ENCODE peak calls at places on chromosomes 11 and 22, in ten cellular contexts. U is GM12865; N is activated T-helper 2 cell treated with anti-CD3 and anti-CD28 coated beads, Interferon-gamma antibody, Interleukin-2, Interleukin-4, amounts not matched to agents 10 μg/mL and 5 μg/mL and 100 μg/mL, durations not matched to agents 14 hours and 24 hours and 36 hours; D is HCEC 1CT; C is AG08395; Q is activated T-helper 9 cell treated with anti-CD3 and anti-CD28 coated beads, Interleukin-2, amount 50 U/mL, for 16 hours; Z is globus pallidus; Y is type B pancreatic cell; B is nucleus accumbens; H is iPS-NIHi11. K is an unnamed sample.

GRCh38 chr11:44989831-44990566 is 39.3 kb upstream of the TP53I11 start:
- DNase-seq in Z (no peak), U (no peak), N (no peak), H (no peak), Y (peak), B (no peak), Q (no peak), D (no peak), C (peak), K (no peak)

GRCh38 chr22:26573026-26573662 is 16.8 kb downstream of the TPST2 start:
- DNase-seq in Q (no peak), Y (no peak), B (no peak), C (peak), N (no peak), Z (peak), U (no peak), H (no peak), D (no peak), K (no peak)

GRCh38 chr11:27367881-27368280 is 4.9 kb upstream of the CCDC34 start:
- DNase-seq in C (no peak), U (no peak), Q (no peak), N (no peak), D (no peak), B (no peak), H (no peak), Y (no peak), Z (no peak), K (no peak)

GRCh38 chr11:78615724-78616123 is 41.1 kb upstream of the NARS2 start:
- DNase-seq in Q (no peak), Z (no peak), D (no peak), Y (no peak), U (no peak), C (no peak), H (no peak), N (no peak), B (no peak), K (no peak)

GRCh38 chr11:112221263-112221835 is 4.9 kb upstream of the PTS start:
- DNase-seq in Z (no peak), N (no peak), H (no peak), Y (no peak), B (no peak), C (no peak), D (no peak), Q (no peak), U (no peak), K (no peak)

GRCh38 chr11:47269829-47270305 is at the start of gene MADD:
- DNase-seq in N (peak), U (peak), Z (peak), Y (peak), D (peak), B (peak), H (peak), Q (peak), C (peak), K (peak)

GRCh38 chr11:27233654-27234042 is 129.4 kb downstream of the CCDC34 start:
- DNase-seq in B (no peak), Y (no peak), Z (no peak), H (no peak), Q (no peak), U (peak), D (no peak), N (no peak), C (no peak), K (no peak)

GRCh38 chr11:21897203-21897602 is 295.7 kb upstream of the ANO5 start:
- DNase-seq in U (no peak), C (no peak), N (no peak), B (no peak), Y (no peak), D (no peak), H (no peak), Q (no peak), Z (no peak), K (no peak)

GRCh38 chr11:71129624-71130023 is 122.8 kb downstream of the SHANK2 start:
- DNase-seq in Q (no peak), U (no peak), Y (no peak), D (no peak), N (no peak), H (no peak), C (peak), Z (no peak), B (no peak), K (peak)

GRCh38 chr11:8006349-8006977 is 19.3 kb downstream of the EIF3F start:
- DNase-seq in B (no peak), N (no peak), Q (no peak), Z (peak), H (peak), D (peak), C (peak), U (peak), Y (peak), K (peak)

GRCh38 chr11:126561327-126561893 is 205.9 kb downstream of the ST3GAL4 start:
- DNase-seq in D (peak), N (peak), Z (peak), Y (no peak), Q (no peak), U (peak), C (peak), H (peak), B (no peak), K (peak)

GRCh38 chr11:85809191-85809590 is 1.8 kb downstream of the SYTL2 start:
- DNase-seq in Z (no peak), C (no peak), Q (no peak), D (no peak), H (no peak), Y (no peak), B (no peak), N (no peak), U (no peak), K (no peak)

GRCh38 chr11:102437026-102437425 is 15.5 kb downstream of the TMEM123 start:
- DNase-seq in Q (no peak), U (no peak), H (no peak), C (no peak), N (no peak), Y (no peak), B (no peak), D (no peak), Z (no peak), K (no peak)

GRCh38 chr11:108643974-108644373 is 20.9 kb upstream of the DDX10 start:
- DNase-seq in Q (no peak), U (no peak), N (no peak), C (no peak), H (no peak), Z (no peak), Y (no peak), B (no peak), D (no peak), K (no peak)

GRCh38 chr22:24325105-24325757 is 54.6 kb downstream of the SPECC1L start:
- DNase-seq in Q (no peak), N (peak), C (peak), Z (peak), B (no peak), D (peak), H (peak), U (peak), Y (no peak), K (peak)